ENCODE peak calls at places on chromosomes 13 and 19, in ten cellular contexts. One of them, this sample, is unnamed.

GRCh38 chr19:17304386-17305047 is 1.2 kb upstream of the MRPL34 start:
- DNase-seq in progenitor cell of endocrine pancreas: no peak
- DNase-seq in fibroblast of pulmonary artery: no peak
- DNase-seq in CD4-positive, alpha-beta T cell: no peak
- DNase-seq in upper lobe of right lung: peak
- DNase-seq in choroid plexus epithelial cell: no peak
- DNase-seq in cardiac fibroblast: no peak
- DNase-seq in A673: no peak
- DNase-seq in bronchial epithelial cell: peak
- DNase-seq in neural progenitor cell: no peak
- DNase-seq in this sample: peak

GRCh38 chr13:113929628-113930615 is 44.0 kb downstream of the C13orf46 start:
- DNase-seq in CD4-positive, alpha-beta T cell: peak
- DNase-seq in choroid plexus epithelial cell: no peak
- DNase-seq in progenitor cell of endocrine pancreas: no peak
- DNase-seq in fibroblast of pulmonary artery: no peak
- DNase-seq in bronchial epithelial cell: no peak
- DNase-seq in upper lobe of right lung: peak
- DNase-seq in A673: no peak
- DNase-seq in neural progenitor cell: no peak
- DNase-seq in cardiac fibroblast: no peak
- DNase-seq in this sample: no peak

GRCh38 chr13:42836930-42837329 is 55.5 kb downstream of the FAM216B start:
- DNase-seq in upper lobe of right lung: no peak
- DNase-seq in fibroblast of pulmonary artery: peak
- DNase-seq in A673: peak
- DNase-seq in progenitor cell of endocrine pancreas: no peak
- DNase-seq in cardiac fibroblast: peak
- DNase-seq in choroid plexus epithelial cell: peak
- DNase-seq in bronchial epithelial cell: peak
- DNase-seq in neural progenitor cell: peak
- DNase-seq in CD4-positive, alpha-beta T cell: no peak
- DNase-seq in this sample: peak

GRCh38 chr13:34654682-34655081 is 287.4 kb upstream of the NBEA start:
- DNase-seq in fibroblast of pulmonary artery: no peak
- DNase-seq in bronchial epithelial cell: no peak
- DNase-seq in choroid plexus epithelial cell: peak
- DNase-seq in neural progenitor cell: peak
- DNase-seq in progenitor cell of endocrine pancreas: no peak
- DNase-seq in upper lobe of right lung: no peak
- DNase-seq in cardiac fibroblast: peak
- DNase-seq in CD4-positive, alpha-beta T cell: no peak
- DNase-seq in A673: no peak
- DNase-seq in this sample: no peak

GRCh38 chr13:95920485-95920884 is 132.7 kb downstream of the UGGT2 start:
- DNase-seq in progenitor cell of endocrine pancreas: no peak
- DNase-seq in neural progenitor cell: no peak
- DNase-seq in upper lobe of right lung: no peak
- DNase-seq in bronchial epithelial cell: no peak
- DNase-seq in choroid plexus epithelial cell: no peak
- DNase-seq in cardiac fibroblast: no peak
- DNase-seq in fibroblast of pulmonary artery: no peak
- DNase-seq in CD4-positive, alpha-beta T cell: no peak
- DNase-seq in A673: peak
- DNase-seq in this sample: no peak

GRCh38 chr19:51637362-51637978 is 7.3 kb upstream of the SIGLEC5 start:
- DNase-seq in fibroblast of pulmonary artery: peak
- DNase-seq in cardiac fibroblast: no peak
- DNase-seq in A673: no peak
- DNase-seq in progenitor cell of endocrine pancreas: no peak
- DNase-seq in CD4-positive, alpha-beta T cell: no peak
- DNase-seq in choroid plexus epithelial cell: peak
- DNase-seq in neural progenitor cell: no peak
- DNase-seq in bronchial epithelial cell: peak
- DNase-seq in upper lobe of right lung: no peak
- DNase-seq in this sample: peak

GRCh38 chr13:99981115-99982020 is at the start of gene ZIC2:
- DNase-seq in A673: peak
- DNase-seq in fibroblast of pulmonary artery: no peak
- DNase-seq in progenitor cell of endocrine pancreas: no peak
- DNase-seq in choroid plexus epithelial cell: peak
- DNase-seq in upper lobe of right lung: no peak
- DNase-seq in CD4-positive, alpha-beta T cell: no peak
- DNase-seq in bronchial epithelial cell: no peak
- DNase-seq in cardiac fibroblast: no peak
- DNase-seq in neural progenitor cell: peak
- DNase-seq in this sample: peak

GRCh38 chr13:73820688-73821087 is 313.5 kb downstream of the KLF12 start:
- DNase-seq in bronchial epithelial cell: no peak
- DNase-seq in CD4-positive, alpha-beta T cell: no peak
- DNase-seq in neural progenitor cell: no peak
- DNase-seq in A673: no peak
- DNase-seq in upper lobe of right lung: no peak
- DNase-seq in progenitor cell of endocrine pancreas: no peak
- DNase-seq in fibroblast of pulmonary artery: no peak
- DNase-seq in cardiac fibroblast: no peak
- DNase-seq in choroid plexus epithelial cell: no peak
- DNase-seq in this sample: no peak

GRCh38 chr13:33633701-33634525 is 184.0 kb upstream of the RFC3 start:
- DNase-seq in bronchial epithelial cell: peak
- DNase-seq in fibroblast of pulmonary artery: peak
- DNase-seq in progenitor cell of endocrine pancreas: no peak
- DNase-seq in A673: peak
- DNase-seq in neural progenitor cell: no peak
- DNase-seq in cardiac fibroblast: peak
- DNase-seq in choroid plexus epithelial cell: peak
- DNase-seq in upper lobe of right lung: no peak
- DNase-seq in CD4-positive, alpha-beta T cell: no peak
- DNase-seq in this sample: peak

GRCh38 chr19:7622933-7623685 is 6.2 kb downstream of the XAB2 start:
- DNase-seq in bronchial epithelial cell: no peak
- DNase-seq in CD4-positive, alpha-beta T cell: no peak
- DNase-seq in fibroblast of pulmonary artery: no peak
- DNase-seq in A673: no peak
- DNase-seq in upper lobe of right lung: no peak
- DNase-seq in neural progenitor cell: no peak
- DNase-seq in cardiac fibroblast: no peak
- DNase-seq in progenitor cell of endocrine pancreas: no peak
- DNase-seq in choroid plexus epithelial cell: no peak
- DNase-seq in this sample: no peak

GRCh38 chr13:108214511-108215383 is 589 bp downstream of the LIG4 start:
- DNase-seq in upper lobe of right lung: peak
- DNase-seq in progenitor cell of endocrine pancreas: no peak
- DNase-seq in bronchial epithelial cell: peak
- DNase-seq in CD4-positive, alpha-beta T cell: no peak
- DNase-seq in cardiac fibroblast: peak
- DNase-seq in fibroblast of pulmonary artery: no peak
- DNase-seq in neural progenitor cell: peak
- DNase-seq in A673: no peak
- DNase-seq in choroid plexus epithelial cell: peak
- DNase-seq in this sample: peak

GRCh38 chr13:108212901-108213300 is 2.4 kb downstream of the LIG4 start:
- DNase-seq in bronchial epithelial cell: no peak
- DNase-seq in A673: no peak
- DNase-seq in CD4-positive, alpha-beta T cell: no peak
- DNase-seq in choroid plexus epithelial cell: no peak
- DNase-seq in cardiac fibroblast: no peak
- DNase-seq in neural progenitor cell: no peak
- DNase-seq in fibroblast of pulmonary artery: no peak
- DNase-seq in progenitor cell of endocrine pancreas: no peak
- DNase-seq in upper lobe of right lung: no peak
- DNase-seq in this sample: no peak

GRCh38 chr13:108213946-108214345 is 1.4 kb downstream of the LIG4 start:
- DNase-seq in upper lobe of right lung: no peak
- DNase-seq in A673: no peak
- DNase-seq in CD4-positive, alpha-beta T cell: no peak
- DNase-seq in fibroblast of pulmonary artery: no peak
- DNase-seq in choroid plexus epithelial cell: no peak
- DNase-seq in bronchial epithelial cell: peak
- DNase-seq in progenitor cell of endocrine pancreas: no peak
- DNase-seq in cardiac fibroblast: no peak
- DNase-seq in neural progenitor cell: peak
- DNase-seq in this sample: peak

GRCh38 chr13:108218044-108218974 is at the start of gene ABHD13:
- DNase-seq in fibroblast of pulmonary artery: peak
- DNase-seq in choroid plexus epithelial cell: peak
- DNase-seq in neural progenitor cell: peak
- DNase-seq in progenitor cell of endocrine pancreas: peak
- DNase-seq in upper lobe of right lung: peak
- DNase-seq in cardiac fibroblast: peak
- DNase-seq in CD4-positive, alpha-beta T cell: peak
- DNase-seq in bronchial epithelial cell: peak
- DNase-seq in A673: peak
- DNase-seq in this sample: peak

DNA sequence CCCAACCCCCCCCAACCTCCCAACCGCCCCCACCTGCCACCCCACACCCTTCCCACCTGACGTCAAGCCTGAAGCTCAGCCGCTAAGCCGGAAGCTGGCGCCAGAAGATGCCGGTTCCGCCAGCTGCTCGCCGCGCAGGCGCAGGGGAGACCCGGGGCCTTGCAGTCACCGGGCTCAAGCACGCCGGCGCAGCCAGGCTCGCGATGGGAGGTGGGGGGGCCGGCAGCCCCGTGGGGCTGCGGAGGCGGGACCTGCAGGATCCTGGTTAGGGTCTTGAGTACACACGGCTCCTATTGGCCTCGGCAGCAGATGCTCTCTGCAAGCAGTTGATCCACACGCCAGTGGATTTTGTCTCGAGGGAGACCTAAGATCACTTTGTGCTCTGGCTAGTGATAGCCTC is at the start of gene LIG4:
- DNase-seq in bronchial epithelial cell: peak
- DNase-seq in upper lobe of right lung: peak
- DNase-seq in progenitor cell of endocrine pancreas: peak
- DNase-seq in A673: peak
- DNase-seq in fibroblast of pulmonary artery: peak
- DNase-seq in neural progenitor cell: peak
- DNase-seq in cardiac fibroblast: peak
- DNase-seq in choroid plexus epithelial cell: peak
- DNase-seq in CD4-positive, alpha-beta T cell: peak
- DNase-seq in this sample: peak
- TF ChIP-seq CTCF in bronchial epithelial cell: no peak
- TF ChIP-seq CTCF in upper lobe of right lung: no peak
- TF ChIP-seq CTCF in progenitor cell of endocrine pancreas: no peak
- TF ChIP-seq CTCF in A673: no peak
- TF ChIP-seq CTCF in fibroblast of pulmonary artery: no peak
- TF ChIP-seq CTCF in neural progenitor cell: no peak
- TF ChIP-seq CTCF in cardiac fibroblast: no peak
- TF ChIP-seq CTCF in choroid plexus epithelial cell: no peak
- TF ChIP-seq CTCF in CD4-positive, alpha-beta T cell: no peak
- TF ChIP-seq CTCF in this sample: no peak

GRCh38 chr13:22499919-22500318 is 680.9 kb upstream of the SGCG start:
- DNase-seq in choroid plexus epithelial cell: no peak
- DNase-seq in cardiac fibroblast: no peak
- DNase-seq in CD4-positive, alpha-beta T cell: no peak
- DNase-seq in bronchial epithelial cell: no peak
- DNase-seq in progenitor cell of endocrine pancreas: no peak
- DNase-seq in A673: no peak
- DNase-seq in upper lobe of right lung: no peak
- DNase-seq in fibroblast of pulmonary artery: no peak
- DNase-seq in neural progenitor cell: no peak
- DNase-seq in this sample: no peak

GRCh38 chr13:22496803-22497508 is 683.8 kb upstream of the SGCG start:
- DNase-seq in CD4-positive, alpha-beta T cell: no peak
- DNase-seq in fibroblast of pulmonary artery: no peak
- DNase-seq in cardiac fibroblast: no peak
- DNase-seq in A673: no peak
- DNase-seq in upper lobe of right lung: no peak
- DNase-seq in choroid plexus epithelial cell: no peak
- DNase-seq in progenitor cell of endocrine pancreas: no peak
- DNase-seq in neural progenitor cell: no peak
- DNase-seq in bronchial epithelial cell: no peak
- DNase-seq in this sample: no peak

DNA sequence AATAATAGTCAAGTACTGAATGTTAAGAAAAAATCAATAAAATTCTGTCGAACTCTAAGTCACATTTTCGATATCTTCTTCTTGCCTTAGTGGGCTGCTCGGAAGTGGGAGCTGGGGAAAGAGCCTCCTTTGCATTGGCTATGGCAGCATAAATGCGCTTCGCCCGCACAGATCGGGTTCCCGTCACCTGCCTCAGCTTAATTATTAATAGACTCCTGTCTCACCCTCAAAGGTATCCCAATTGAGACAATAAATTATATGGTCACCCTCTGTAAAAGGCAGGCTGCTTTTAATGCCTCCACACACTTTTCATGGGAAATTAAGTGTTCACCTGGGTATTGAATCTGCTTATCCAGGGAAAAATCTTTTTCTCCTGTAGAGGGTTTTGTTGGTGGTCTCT is 682.8 kb upstream of the SGCG start:
- DNase-seq in A673: no peak
- DNase-seq in neural progenitor cell: no peak
- DNase-seq in CD4-positive, alpha-beta T cell: no peak
- DNase-seq in upper lobe of right lung: no peak
- DNase-seq in cardiac fibroblast: no peak
- DNase-seq in bronchial epithelial cell: no peak
- DNase-seq in choroid plexus epithelial cell: no peak
- DNase-seq in fibroblast of pulmonary artery: no peak
- DNase-seq in progenitor cell of endocrine pancreas: no peak
- DNase-seq in this sample: no peak
- TF ChIP-seq CTCF in A673: no peak
- TF ChIP-seq CTCF in neural progenitor cell: no peak
- TF ChIP-seq CTCF in CD4-positive, alpha-beta T cell: no peak
- TF ChIP-seq CTCF in upper lobe of right lung: no peak
- TF ChIP-seq CTCF in cardiac fibroblast: no peak
- TF ChIP-seq CTCF in bronchial epithelial cell: no peak
- TF ChIP-seq CTCF in choroid plexus epithelial cell: no peak
- TF ChIP-seq CTCF in fibroblast of pulmonary artery: no peak
- TF ChIP-seq CTCF in progenitor cell of endocrine pancreas: no peak
- TF ChIP-seq CTCF in this sample: no peak

GRCh38 chr13:24407844-24408243 is 98.5 kb downstream of the C1QTNF9 start:
- DNase-seq in upper lobe of right lung: no peak
- DNase-seq in choroid plexus epithelial cell: no peak
- DNase-seq in CD4-positive, alpha-beta T cell: no peak
- DNase-seq in A673: peak
- DNase-seq in fibroblast of pulmonary artery: no peak
- DNase-seq in cardiac fibroblast: no peak
- DNase-seq in neural progenitor cell: no peak
- DNase-seq in progenitor cell of endocrine pancreas: no peak
- DNase-seq in bronchial epithelial cell: no peak
- DNase-seq in this sample: no peak
- TF ChIP-seq CTCF in upper lobe of right lung: no peak
- TF ChIP-seq CTCF in choroid plexus epithelial cell: no peak
- TF ChIP-seq CTCF in CD4-positive, alpha-beta T cell: no peak
- TF ChIP-seq CTCF in A673: no peak
- TF ChIP-seq CTCF in fibroblast of pulmonary artery: peak
- TF ChIP-seq CTCF in cardiac fibroblast: no peak
- TF ChIP-seq CTCF in neural progenitor cell: peak
- TF ChIP-seq CTCF in progenitor cell of endocrine pancreas: peak
- TF ChIP-seq CTCF in bronchial epithelial cell: no peak
- TF ChIP-seq CTCF in this sample: no peak

DNA sequence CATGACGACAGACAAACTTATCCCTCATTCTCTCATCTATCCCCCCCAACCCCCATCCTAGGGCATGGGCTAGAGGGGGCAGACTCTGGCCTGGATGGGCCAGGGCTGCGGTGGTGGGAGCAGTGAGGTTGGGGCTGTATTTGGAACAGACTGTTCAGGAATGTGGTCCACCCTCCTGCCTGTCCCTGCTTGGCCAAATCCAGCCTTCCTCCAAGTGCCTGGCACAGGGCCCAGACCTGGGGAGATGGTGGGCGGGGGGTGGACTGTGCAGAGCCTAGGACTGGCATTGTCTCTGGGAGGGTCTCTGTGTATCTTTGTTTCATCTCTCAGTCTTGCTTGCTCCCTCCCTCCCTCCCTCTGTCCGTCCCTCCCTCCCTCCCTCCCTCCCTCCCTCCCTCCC is 14.2 kb downstream of the EGLN2 start:
- DNase-seq in A673: peak
- DNase-seq in cardiac fibroblast: peak
- DNase-seq in bronchial epithelial cell: no peak
- DNase-seq in progenitor cell of endocrine pancreas: no peak
- DNase-seq in upper lobe of right lung: peak
- DNase-seq in CD4-positive, alpha-beta T cell: no peak
- DNase-seq in choroid plexus epithelial cell: peak
- DNase-seq in fibroblast of pulmonary artery: peak
- DNase-seq in neural progenitor cell: no peak
- DNase-seq in this sample: no peak
- TF ChIP-seq CTCF in A673: no peak
- TF ChIP-seq CTCF in cardiac fibroblast: no peak
- TF ChIP-seq CTCF in bronchial epithelial cell: no peak
- TF ChIP-seq CTCF in progenitor cell of endocrine pancreas: no peak
- TF ChIP-seq CTCF in upper lobe of right lung: no peak
- TF ChIP-seq CTCF in CD4-positive, alpha-beta T cell: no peak
- TF ChIP-seq CTCF in choroid plexus epithelial cell: no peak
- TF ChIP-seq CTCF in fibroblast of pulmonary artery: no peak
- TF ChIP-seq CTCF in neural progenitor cell: no peak
- TF ChIP-seq CTCF in this sample: no peak